ENCODE peak calls at places on chromosomes 4 and X, in nine cellular contexts. Z is pancreas, W is BE2C, U is GM12865, D is mucosa of descending colon, T is fibroblast of mammary gland, P is spleen, F is B cell, I is brain microvascular endothelial cell. A is an unnamed sample.

GRCh38 chrX:121641560-121641959 is 594.1 kb downstream of the GLUD2 start:
- DNase-seq in W (no peak), T (peak; percentile 85), Z (no peak), F (no peak), I (no peak), D (no peak), P (no peak), U (no peak), A (no peak)

GRCh38 chr4:119666653-119667091 is 38.1 kb upstream of the PDE5A start:
- DNase-seq in F (no peak), W (no peak), I (no peak), P (no peak), Z (no peak), T (no peak), D (no peak), U (no peak), A (no peak)

GRCh38 chr4:155745984-155746383 is 12.8 kb upstream of the GUCY1B1 start:
- DNase-seq in U (no peak), I (peak; percentile 1), Z (no peak), W (no peak), P (no peak), D (no peak), T (peak; percentile 88), F (no peak), A (peak; percentile 33)

GRCh38 chr4:166045457-166045856 is 172.4 kb downstream of the TLL1 start:
- DNase-seq in D (no peak), T (no peak), W (no peak), Z (no peak), P (no peak), F (no peak), I (no peak), U (peak; percentile 79), A (no peak)

GRCh38 chr4:152392079-152392478 is 143.8 kb downstream of the FBXW7 start:
- DNase-seq in T (peak; percentile 13), Z (no peak), D (no peak), I (no peak), U (no peak), W (no peak), P (no peak), F (no peak), A (no peak)

GRCh38 chrX:57652705-57653104 is 27.4 kb downstream of the NLRP2B start:
- DNase-seq in T (no peak), U (no peak), I (no peak), Z (no peak), W (no peak), D (no peak), P (no peak), F (no peak), A (no peak)

GRCh38 chr4:1564535-1565375 is 119.4 kb downstream of the FAM53A start:
- DNase-seq in P (peak; percentile 51), D (peak; percentile 34), I (no peak), F (no peak), W (no peak), Z (no peak), T (no peak), U (no peak), A (no peak)

GRCh38 chr4:25797136-25797535 is 65.7 kb downstream of the SEL1L3 start:
- DNase-seq in I (no peak), Z (no peak), W (no peak), U (no peak), D (no peak), P (no peak), F (no peak), T (no peak), A (no peak)

GRCh38 chr4:10105920-10106319 is 10.7 kb downstream of the WDR1 start:
- DNase-seq in P (no peak), W (no peak), T (no peak), F (no peak), U (no peak), Z (no peak), I (no peak), D (peak; percentile 3), A (no peak)

DNA sequence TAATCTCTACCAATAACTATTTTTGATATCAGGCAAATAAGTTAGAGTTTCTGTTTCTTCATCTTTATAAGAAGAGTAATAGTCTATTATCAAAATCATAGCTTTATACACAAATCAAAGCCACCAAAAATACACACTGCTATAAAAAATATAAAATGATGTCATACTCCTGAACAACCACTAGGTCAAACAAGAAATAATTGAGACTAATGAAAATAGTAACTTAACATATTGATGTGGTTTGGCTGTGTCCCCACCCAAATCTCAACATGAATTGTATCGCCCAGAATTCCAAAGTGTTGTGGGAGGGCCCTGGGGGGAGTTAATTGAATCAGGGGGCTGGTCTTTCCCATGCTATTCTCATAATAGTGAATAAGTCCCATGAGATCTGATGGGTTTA is 2277.5 kb downstream of the ARAP2 start:
- DNase-seq in U (no peak), T (no peak), W (no peak), P (no peak), D (no peak), I (no peak), Z (no peak), F (no peak), A (no peak)
- TF ChIP-seq CTCF in U (no peak), T (no peak), W (no peak), P (no peak), D (no peak), I (no peak), Z (no peak), F (no peak), A (no peak)

DNA sequence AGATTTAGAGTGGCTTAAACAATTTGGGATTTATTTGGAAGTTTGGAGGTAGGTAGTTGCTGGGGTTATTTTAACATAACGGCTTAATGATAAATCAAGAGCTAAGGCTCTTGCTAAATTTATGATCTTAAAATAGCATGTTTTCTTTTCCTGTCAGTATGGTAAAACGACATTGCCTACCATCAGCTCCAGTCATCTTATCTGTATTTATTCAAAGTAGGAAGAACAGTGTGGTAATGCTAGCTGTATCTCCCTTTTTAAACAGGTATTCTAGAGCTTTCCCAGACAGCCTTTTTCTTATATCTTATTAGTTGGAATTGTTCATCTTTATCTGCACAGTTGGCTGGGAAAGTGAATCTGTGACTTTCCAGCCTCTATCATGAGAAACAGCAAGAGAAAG is 110.2 kb downstream of the SLC4A4 start:
- DNase-seq in U (no peak), I (no peak), F (no peak), D (no peak), P (no peak), T (no peak), Z (no peak), W (no peak), A (no peak)
- TF ChIP-seq CTCF in U (no peak), I (no peak), F (no peak), D (no peak), P (no peak), T (no peak), Z (no peak), W (no peak), A (no peak)

GRCh38 chrX:2608638-2609430 is 82.3 kb upstream of the CD99 start:
- DNase-seq in P (peak; percentile 98), Z (peak; percentile 90), D (peak; percentile 94), W (peak; percentile 9), U (peak; percentile 83), F (peak; percentile 90), T (peak; percentile 68), I (peak; percentile 65), A (peak; percentile 81)
- TF ChIP-seq CTCF in P (no peak), Z (no peak), D (no peak), W (no peak), U (no peak), F (no peak), T (no peak), I (no peak), A (no peak)

DNA sequence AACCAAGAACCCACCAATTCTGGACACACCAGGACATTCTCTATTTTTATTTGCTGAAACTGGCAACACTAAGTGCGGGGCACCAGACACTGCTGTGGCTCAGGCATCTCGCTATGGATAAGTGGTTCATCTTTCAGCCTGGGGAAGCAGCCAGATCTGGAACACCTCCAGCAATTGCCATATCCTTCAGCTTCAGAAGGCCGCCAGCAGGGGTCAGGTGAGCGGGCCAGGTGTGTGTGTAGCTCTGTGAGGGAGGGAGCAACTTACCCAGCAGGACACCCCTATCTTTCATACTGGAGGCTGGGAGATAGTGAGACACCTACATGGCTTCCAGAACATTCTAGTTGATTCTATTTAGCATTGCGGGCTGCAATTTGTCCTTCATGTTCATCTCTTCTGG is 57.0 kb upstream of the GBA3 start:
- DNase-seq in W (no peak), I (no peak), D (no peak), P (no peak), F (no peak), T (no peak), Z (no peak), U (no peak), A (no peak)
- TF ChIP-seq CTCF in W (no peak), I (peak; percentile 12), D (no peak), P (no peak), F (no peak), T (no peak), Z (no peak), U (peak; percentile 3), A (no peak)

GRCh38 chr4:143397887-143398286 is 61.2 kb downstream of the GAB1 start:
- DNase-seq in W (no peak), T (no peak), I (no peak), F (no peak), U (no peak), Z (no peak), D (no peak), P (no peak), A (no peak)

GRCh38 chr4:143395054-143395453 is 58.4 kb downstream of the GAB1 start:
- DNase-seq in P (no peak), F (no peak), D (no peak), Z (no peak), U (no peak), I (no peak), T (no peak), W (no peak), A (no peak)

GRCh38 chr4:143397335-143397734 is 60.7 kb downstream of the GAB1 start:
- DNase-seq in U (no peak), P (no peak), I (no peak), F (no peak), T (peak; percentile 63), Z (no peak), D (no peak), W (no peak), A (no peak)

GRCh38 chr4:143399113-143399949 is 62.7 kb downstream of the GAB1 start:
- DNase-seq in D (no peak), U (peak; percentile 54), F (no peak), Z (no peak), P (no peak), T (peak; percentile 49), I (no peak), W (no peak), A (peak; percentile 17)

DNA sequence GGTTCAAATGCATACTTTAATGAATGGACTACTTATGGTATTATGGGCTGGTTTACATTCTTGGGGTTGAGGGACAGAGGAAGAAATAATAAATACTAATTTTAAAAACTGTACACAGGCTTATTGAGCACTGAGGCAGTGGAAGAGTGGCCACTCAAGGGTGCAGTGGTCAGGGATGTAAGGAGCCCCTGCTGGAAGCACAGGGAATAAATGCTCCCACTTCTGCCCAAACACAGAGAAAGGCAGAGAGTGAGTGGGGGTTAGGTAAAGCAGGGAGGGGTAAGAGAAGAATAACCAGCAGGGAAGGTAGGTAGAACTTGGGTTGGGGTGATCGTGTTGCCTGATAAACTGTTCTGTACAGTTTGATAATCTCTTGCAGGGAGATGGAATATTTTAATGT is 60.0 kb downstream of the GAB1 start:
- DNase-seq in I (no peak), Z (no peak), W (no peak), P (no peak), D (no peak), U (no peak), T (no peak), F (no peak), A (no peak)
- TF ChIP-seq CTCF in I (peak; percentile 55), Z (no peak), W (peak; percentile 31), P (no peak), D (no peak), U (no peak), T (peak; percentile 28), F (no peak), A (no peak)